ENCODE peak calls at places on chromosomes 7 and 10, in five cellular contexts. H, W, C, O and Y are unnamed samples.

GRCh38 chr7:101121996-101122932 is 4.6 kb upstream of the SERPINE1 start:
- DNase-seq in H (peak), W (peak), C (peak), O (no peak), Y (peak)

GRCh38 chr7:94908204-94909022 is 1.0 kb downstream of the PPP1R9A start:
- DNase-seq in H (peak), W (peak), C (peak), O (no peak), Y (peak)

GRCh38 chr7:94509264-94509878 is at the start of gene CASD1:
- DNase-seq in H (no peak), W (peak), C (peak), O (peak), Y (peak)

GRCh38 chr7:111595780-111596179 is 33.5 kb upstream of the IMMP2L start:
- DNase-seq in H (no peak), W (no peak), C (no peak), O (no peak), Y (no peak)

GRCh38 chr7:41695661-41696322 is 7.1 kb downstream of the INHBA start:
- DNase-seq in H (no peak), W (no peak), C (no peak), O (no peak), Y (no peak)

GRCh38 chr10:71392791-71393781 is 3.6 kb upstream of the CDH23 start:
- DNase-seq in H (no peak), W (no peak), C (no peak), O (no peak), Y (no peak)

GRCh38 chr7:134778941-134779740 is at the start of gene CALD1:
- DNase-seq in H (peak), W (peak), C (peak), O (no peak), Y (peak)

GRCh38 chr7:95209778-95210177 is 114.6 kb downstream of the PON1 start:
- DNase-seq in H (no peak), W (no peak), C (no peak), O (no peak), Y (no peak)

GRCh38 chr7:114081606-114082425 is 163.0 kb upstream of the PPP1R3A start:
- DNase-seq in H (peak), W (peak), C (no peak), O (no peak), Y (peak)

GRCh38 chr10:128178319-128178937 is 52.2 kb upstream of the MKI67 start:
- DNase-seq in H (peak), W (no peak), C (no peak), O (peak), Y (no peak)

GRCh38 chr10:6088721-6089333 is at the start of gene RBM17:
- DNase-seq in H (peak), W (peak), C (peak), O (peak), Y (peak)

GRCh38 chr10:96072673-96073072 is 29.3 kb downstream of the CCNJ start:
- DNase-seq in H (no peak), W (peak), C (no peak), O (no peak), Y (no peak)